ENCODE peak calls at places on chromosomes 13 and 19, in six cellular contexts. One of them, this sample, is unnamed.
A peak's percentile ranks its signal among the peaks of the same experiment; 100 is the strongest.

GRCh38 chr19:6020166-6020967 is 42.4 kb upstream of the RANBP3 start:
- DNase-seq in thoracic aorta: no peak
- DNase-seq in heart right ventricle: no peak
- DNase-seq in kidney: peak; percentile 45
- DNase-seq in CD8-positive, alpha-beta T cell: no peak
- DNase-seq in Caco-2: no peak
- DNase-seq in this sample: peak; percentile 59

GRCh38 chr19:31249217-31249616 is 100.0 kb downstream of the TSHZ3 start:
- DNase-seq in CD8-positive, alpha-beta T cell: no peak
- DNase-seq in heart right ventricle: no peak
- DNase-seq in kidney: peak; percentile 43
- DNase-seq in Caco-2: no peak
- DNase-seq in thoracic aorta: no peak
- DNase-seq in this sample: no peak

GRCh38 chr13:78601124-78601885 is 2.0 kb downstream of the POU4F1 start:
- DNase-seq in CD8-positive, alpha-beta T cell: no peak
- DNase-seq in kidney: peak; percentile 60
- DNase-seq in Caco-2: no peak
- DNase-seq in thoracic aorta: no peak
- DNase-seq in heart right ventricle: no peak
- DNase-seq in this sample: peak; percentile 74

GRCh38 chr19:2327773-2328400 is 499 bp downstream of the LSM7 start:
- DNase-seq in thoracic aorta: peak; percentile 19
- DNase-seq in Caco-2: no peak
- DNase-seq in CD8-positive, alpha-beta T cell: peak; percentile 19
- DNase-seq in heart right ventricle: peak; percentile 10
- DNase-seq in kidney: no peak
- DNase-seq in this sample: peak; percentile 72

GRCh38 chr19:38155453-38155852 is 68.6 kb downstream of the DPF1 start:
- DNase-seq in CD8-positive, alpha-beta T cell: no peak
- DNase-seq in kidney: no peak
- DNase-seq in thoracic aorta: no peak
- DNase-seq in heart right ventricle: no peak
- DNase-seq in Caco-2: no peak
- DNase-seq in this sample: no peak

GRCh38 chr19:5680083-5680436 is 256 bp downstream of the MICOS13 start:
- DNase-seq in CD8-positive, alpha-beta T cell: no peak
- DNase-seq in Caco-2: no peak
- DNase-seq in heart right ventricle: peak; percentile 58
- DNase-seq in thoracic aorta: no peak
- DNase-seq in kidney: peak; percentile 90
- DNase-seq in this sample: peak; percentile 90

GRCh38 chr13:100597253-100597652 is 8.7 kb upstream of the GGACT start:
- DNase-seq in thoracic aorta: no peak
- DNase-seq in CD8-positive, alpha-beta T cell: no peak
- DNase-seq in kidney: no peak
- DNase-seq in heart right ventricle: no peak
- DNase-seq in Caco-2: no peak
- DNase-seq in this sample: no peak

GRCh38 chr13:52969373-52969772 is 59.2 kb upstream of the OLFM4 start:
- DNase-seq in Caco-2: no peak
- DNase-seq in thoracic aorta: no peak
- DNase-seq in CD8-positive, alpha-beta T cell: no peak
- DNase-seq in heart right ventricle: no peak
- DNase-seq in kidney: no peak
- DNase-seq in this sample: no peak

GRCh38 chr13:50124536-50125305 is 109.5 kb downstream of the KCNRG start:
- DNase-seq in Caco-2: peak; percentile 74
- DNase-seq in thoracic aorta: peak; percentile 92
- DNase-seq in CD8-positive, alpha-beta T cell: peak; percentile 93
- DNase-seq in kidney: no peak
- DNase-seq in heart right ventricle: peak; percentile 54
- DNase-seq in this sample: peak; percentile 99

GRCh38 chr19:1651548-1652394 is 644 bp downstream of the TCF3 start:
- DNase-seq in thoracic aorta: no peak
- DNase-seq in kidney: peak; percentile 87
- DNase-seq in heart right ventricle: peak; percentile 50
- DNase-seq in CD8-positive, alpha-beta T cell: peak; percentile 31
- DNase-seq in Caco-2: peak; percentile 32
- DNase-seq in this sample: peak; percentile 89

GRCh38 chr19:409006-409514 is at the start of gene C2CD4C:
- DNase-seq in thoracic aorta: no peak
- DNase-seq in CD8-positive, alpha-beta T cell: no peak
- DNase-seq in Caco-2: peak; percentile 31
- DNase-seq in heart right ventricle: no peak
- DNase-seq in kidney: peak; percentile 67
- DNase-seq in this sample: no peak

GRCh38 chr19:9848060-9848459 is 12.9 kb downstream of the PIN1 start:
- DNase-seq in CD8-positive, alpha-beta T cell: no peak
- DNase-seq in kidney: no peak
- DNase-seq in thoracic aorta: no peak
- DNase-seq in heart right ventricle: no peak
- DNase-seq in Caco-2: no peak
- DNase-seq in this sample: no peak

GRCh38 chr13:35988648-35989081 is 142.5 kb downstream of the DCLK1 start:
- DNase-seq in kidney: no peak
- DNase-seq in CD8-positive, alpha-beta T cell: no peak
- DNase-seq in heart right ventricle: no peak
- DNase-seq in thoracic aorta: no peak
- DNase-seq in Caco-2: no peak
- DNase-seq in this sample: no peak

GRCh38 chr19:55305983-55306562 is 19.1 kb downstream of the TMEM150B start:
- DNase-seq in kidney: no peak
- DNase-seq in CD8-positive, alpha-beta T cell: no peak
- DNase-seq in heart right ventricle: no peak
- DNase-seq in Caco-2: no peak
- DNase-seq in thoracic aorta: no peak
- DNase-seq in this sample: no peak

GRCh38 chr13:41568143-41568989 is 111.0 kb downstream of the RGCC start:
- DNase-seq in Caco-2: no peak
- DNase-seq in CD8-positive, alpha-beta T cell: no peak
- DNase-seq in kidney: no peak
- DNase-seq in thoracic aorta: no peak
- DNase-seq in heart right ventricle: no peak
- DNase-seq in this sample: no peak

GRCh38 chr13:109647046-109647445 is 139.3 kb downstream of the IRS2 start:
- DNase-seq in Caco-2: no peak
- DNase-seq in kidney: no peak
- DNase-seq in CD8-positive, alpha-beta T cell: no peak
- DNase-seq in heart right ventricle: no peak
- DNase-seq in thoracic aorta: no peak
- DNase-seq in this sample: no peak

GRCh38 chr19:7088999-7089398 is 19.5 kb downstream of the ZNF557 start:
- DNase-seq in heart right ventricle: no peak
- DNase-seq in CD8-positive, alpha-beta T cell: no peak
- DNase-seq in Caco-2: no peak
- DNase-seq in kidney: no peak
- DNase-seq in thoracic aorta: no peak
- DNase-seq in this sample: no peak

GRCh38 chr13:48448963-48449614 is 36.2 kb upstream of the LPAR6 start:
- DNase-seq in thoracic aorta: no peak
- DNase-seq in kidney: no peak
- DNase-seq in CD8-positive, alpha-beta T cell: no peak
- DNase-seq in Caco-2: no peak
- DNase-seq in heart right ventricle: no peak
- DNase-seq in this sample: no peak

GRCh38 chr13:23600534-23600933 is 30.3 kb downstream of the TNFRSF19 start:
- DNase-seq in kidney: no peak
- DNase-seq in CD8-positive, alpha-beta T cell: no peak
- DNase-seq in heart right ventricle: no peak
- DNase-seq in thoracic aorta: no peak
- DNase-seq in Caco-2: no peak
- DNase-seq in this sample: no peak

GRCh38 chr19:858868-859843 is at the start of gene CFD:
- DNase-seq in heart right ventricle: peak; percentile 81
- DNase-seq in kidney: peak; percentile 87
- DNase-seq in thoracic aorta: no peak
- DNase-seq in Caco-2: no peak
- DNase-seq in CD8-positive, alpha-beta T cell: no peak
- DNase-seq in this sample: peak; percentile 91

GRCh38 chr13:110485604-110486003 is 75.9 kb downstream of the RAB20 start:
- DNase-seq in kidney: peak; percentile 56
- DNase-seq in Caco-2: peak; percentile 95
- DNase-seq in thoracic aorta: no peak
- DNase-seq in heart right ventricle: no peak
- DNase-seq in CD8-positive, alpha-beta T cell: no peak
- DNase-seq in this sample: no peak

GRCh38 chr19:57830071-57830602 is at the start of gene ZNF587B:
- DNase-seq in CD8-positive, alpha-beta T cell: peak; percentile 11
- DNase-seq in Caco-2: peak; percentile 81
- DNase-seq in thoracic aorta: no peak
- DNase-seq in kidney: peak; percentile 85
- DNase-seq in heart right ventricle: peak; percentile 78
- DNase-seq in this sample: peak; percentile 84

GRCh38 chr13:101516262-101516661 is 63.8 kb downstream of the ITGBL1 start:
- DNase-seq in Caco-2: no peak
- DNase-seq in heart right ventricle: no peak
- DNase-seq in kidney: no peak
- DNase-seq in thoracic aorta: no peak
- DNase-seq in CD8-positive, alpha-beta T cell: no peak
- DNase-seq in this sample: no peak

GRCh38 chr13:113062691-113063090 is 42.9 kb upstream of the F7 start:
- DNase-seq in Caco-2: no peak
- DNase-seq in thoracic aorta: no peak
- DNase-seq in heart right ventricle: no peak
- DNase-seq in CD8-positive, alpha-beta T cell: no peak
- DNase-seq in kidney: peak; percentile 52
- DNase-seq in this sample: no peak

GRCh38 chr19:2488942-2489731 is 13.2 kb downstream of the GADD45B start:
- DNase-seq in Caco-2: no peak
- DNase-seq in CD8-positive, alpha-beta T cell: no peak
- DNase-seq in heart right ventricle: peak; percentile 73
- DNase-seq in kidney: peak; percentile 89
- DNase-seq in thoracic aorta: no peak
- DNase-seq in this sample: peak; percentile 86

GRCh38 chr13:40271931-40272775 is 394.3 kb downstream of the FOXO1 start:
- DNase-seq in CD8-positive, alpha-beta T cell: no peak
- DNase-seq in thoracic aorta: peak; percentile 76
- DNase-seq in kidney: peak; percentile 77
- DNase-seq in Caco-2: no peak
- DNase-seq in heart right ventricle: peak; percentile 44
- DNase-seq in this sample: no peak

GRCh38 chr13:64688893-64689677 is 2541.1 kb downstream of the PCDH9 start:
- DNase-seq in CD8-positive, alpha-beta T cell: no peak
- DNase-seq in thoracic aorta: no peak
- DNase-seq in Caco-2: no peak
- DNase-seq in kidney: no peak
- DNase-seq in heart right ventricle: no peak
- DNase-seq in this sample: no peak

GRCh38 chr13:41774605-41775218 is 186.2 kb downstream of the VWA8 start:
- DNase-seq in kidney: no peak
- DNase-seq in Caco-2: no peak
- DNase-seq in CD8-positive, alpha-beta T cell: no peak
- DNase-seq in thoracic aorta: no peak
- DNase-seq in heart right ventricle: no peak
- DNase-seq in this sample: no peak

GRCh38 chr13:61417171-61417570 is 1.5 kb upstream of the PCDH20 start:
- DNase-seq in thoracic aorta: no peak
- DNase-seq in Caco-2: no peak
- DNase-seq in CD8-positive, alpha-beta T cell: no peak
- DNase-seq in heart right ventricle: no peak
- DNase-seq in kidney: no peak
- DNase-seq in this sample: no peak

DNA sequence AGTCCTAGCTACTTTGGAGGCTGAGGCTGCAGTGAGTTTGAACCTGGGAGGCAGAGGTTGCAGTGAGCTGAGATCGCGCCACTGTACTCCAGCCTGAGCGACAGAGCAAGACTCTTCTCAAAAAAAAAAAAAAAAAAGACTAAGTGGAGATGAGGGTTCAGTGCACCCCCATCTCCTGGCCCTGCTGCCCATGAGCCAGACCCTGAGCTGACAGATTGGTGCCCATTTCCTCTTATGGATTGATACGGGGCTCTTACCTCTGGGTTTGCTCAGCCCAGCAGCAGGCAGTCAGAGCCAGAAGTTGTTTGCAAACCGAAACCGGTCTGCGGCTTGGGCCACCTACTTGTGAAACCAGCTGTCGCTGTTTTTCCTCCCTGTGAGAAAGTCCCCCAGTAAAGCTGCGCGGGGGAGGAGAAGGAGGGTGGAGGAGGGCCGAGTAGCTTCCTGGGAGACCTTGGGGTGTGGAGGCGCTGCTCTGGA is 36.9 kb downstream of the ARRDC2 start:
- DNase-seq in CD8-positive, alpha-beta T cell: peak; percentile 76
- DNase-seq in heart right ventricle: peak; percentile 73
- DNase-seq in Caco-2: peak; percentile 43
- DNase-seq in thoracic aorta: no peak
- DNase-seq in kidney: peak; percentile 95
- DNase-seq in this sample: peak; percentile 96
- H3K4me1 ChIP-seq in CD8-positive, alpha-beta T cell: peaks cover 33% of the 10 kb centered on the region
- H3K4me1 ChIP-seq in heart right ventricle: peaks cover 30% of the 10 kb centered on the region
- H3K4me1 ChIP-seq in Caco-2: no peaks in the 10 kb centered on the region
- H3K4me1 ChIP-seq in thoracic aorta: peaks cover 19% of the 10 kb centered on the region
- H3K4me1 ChIP-seq in kidney: peaks cover 8% of the 10 kb centered on the region
- H3K4me1 ChIP-seq in this sample: peaks cover 20% of the 10 kb centered on the region

GRCh38 chr13:95643471-95643813 is 1.1 kb downstream of the DZIP1 start:
- DNase-seq in thoracic aorta: no peak
- DNase-seq in heart right ventricle: no peak
- DNase-seq in kidney: no peak
- DNase-seq in CD8-positive, alpha-beta T cell: no peak
- DNase-seq in Caco-2: no peak
- DNase-seq in this sample: no peak
- H3K4me3 ChIP-seq in thoracic aorta: peak overlapping the region; percentile 87
- H3K4me3 ChIP-seq in heart right ventricle: peak overlapping the region; percentile 73
- H3K4me3 ChIP-seq in kidney: peak overlapping the region; percentile 72
- H3K4me3 ChIP-seq in CD8-positive, alpha-beta T cell: no peak overlapping the region
- H3K4me3 ChIP-seq in Caco-2: no peak overlapping the region
- H3K4me3 ChIP-seq in this sample: no peak overlapping the region

GRCh38 chr13:30551194-30551593 is 66.5 kb upstream of the USPL1 start:
- DNase-seq in kidney: no peak
- DNase-seq in CD8-positive, alpha-beta T cell: no peak
- DNase-seq in heart right ventricle: no peak
- DNase-seq in thoracic aorta: no peak
- DNase-seq in Caco-2: no peak
- DNase-seq in this sample: no peak
- TF ChIP-seq CTCF in kidney: peak; percentile 35
- TF ChIP-seq CTCF in CD8-positive, alpha-beta T cell: peak; percentile 33
- TF ChIP-seq CTCF in heart right ventricle: peak; percentile 33
- TF ChIP-seq CTCF in thoracic aorta: no peak
- TF ChIP-seq CTCF in Caco-2: peak; percentile 33
- TF ChIP-seq CTCF in this sample: peak; percentile 52

GRCh38 chr19:8457209-8457608 is 12.4 kb downstream of the HNRNPM start:
- DNase-seq in thoracic aorta: no peak
- DNase-seq in CD8-positive, alpha-beta T cell: no peak
- DNase-seq in kidney: no peak
- DNase-seq in heart right ventricle: no peak
- DNase-seq in Caco-2: no peak
- DNase-seq in this sample: no peak

GRCh38 chr19:8459095-8459494 is 14.3 kb downstream of the HNRNPM start:
- DNase-seq in CD8-positive, alpha-beta T cell: no peak
- DNase-seq in kidney: no peak
- DNase-seq in thoracic aorta: no peak
- DNase-seq in heart right ventricle: no peak
- DNase-seq in Caco-2: no peak
- DNase-seq in this sample: no peak

GRCh38 chr19:8458380-8458779 is 13.6 kb downstream of the HNRNPM start:
- DNase-seq in heart right ventricle: no peak
- DNase-seq in CD8-positive, alpha-beta T cell: no peak
- DNase-seq in thoracic aorta: no peak
- DNase-seq in kidney: no peak
- DNase-seq in Caco-2: no peak
- DNase-seq in this sample: no peak

GRCh38 chr19:8456064-8456463 is 11.3 kb downstream of the HNRNPM start:
- DNase-seq in CD8-positive, alpha-beta T cell: no peak
- DNase-seq in Caco-2: peak; percentile 47
- DNase-seq in heart right ventricle: no peak
- DNase-seq in thoracic aorta: no peak
- DNase-seq in kidney: no peak
- DNase-seq in this sample: no peak

GRCh38 chr19:8457802-8458201 is 13.0 kb downstream of the HNRNPM start:
- DNase-seq in thoracic aorta: no peak
- DNase-seq in Caco-2: no peak
- DNase-seq in heart right ventricle: no peak
- DNase-seq in kidney: no peak
- DNase-seq in CD8-positive, alpha-beta T cell: no peak
- DNase-seq in this sample: no peak
- H3K4me1 ChIP-seq in thoracic aorta: peaks cover 43% of the 10 kb centered on the region
- H3K4me1 ChIP-seq in Caco-2: peaks cover 47% of the 10 kb centered on the region
- H3K4me1 ChIP-seq in heart right ventricle: peaks cover 96% of the 10 kb centered on the region
- H3K4me1 ChIP-seq in kidney: peaks cover 60% of the 10 kb centered on the region
- H3K4me1 ChIP-seq in CD8-positive, alpha-beta T cell: peaks cover 54% of the 10 kb centered on the region
- H3K4me1 ChIP-seq in this sample: peaks cover 94% of the 10 kb centered on the region

This sample was measured in spleen.